ENCODE peak calls at places on chromosomes 1 and 21, in six cellular contexts. One of them, this sample, is unnamed.

GRCh38 chr21:34983680-34984086 is 65.4 kb downstream of the RUNX1 start:
- DNase-seq in transverse colon: no peak
- DNase-seq in astrocyte of the cerebellum: no peak
- DNase-seq in A549: no peak
- DNase-seq in AG04450: no peak
- DNase-seq in Peyer's patch: no peak
- DNase-seq in this sample: no peak

GRCh38 chr1:169711469-169712308 is at the start of gene SELL:
- DNase-seq in transverse colon: peak
- DNase-seq in astrocyte of the cerebellum: peak
- DNase-seq in A549: peak
- DNase-seq in AG04450: peak
- DNase-seq in Peyer's patch: no peak
- DNase-seq in this sample: peak

GRCh38 chr1:37017737-37018136 is 16.6 kb downstream of the GRIK3 start:
- DNase-seq in transverse colon: no peak
- DNase-seq in astrocyte of the cerebellum: no peak
- DNase-seq in A549: no peak
- DNase-seq in AG04450: no peak
- DNase-seq in Peyer's patch: no peak
- DNase-seq in this sample: no peak

GRCh38 chr1:50471967-50472366 is 48.7 kb upstream of the DMRTA2 start:
- DNase-seq in transverse colon: no peak
- DNase-seq in astrocyte of the cerebellum: no peak
- DNase-seq in A549: no peak
- DNase-seq in AG04450: no peak
- DNase-seq in Peyer's patch: no peak
- DNase-seq in this sample: no peak

GRCh38 chr1:28267633-28268032 is 8.3 kb downstream of the SESN2 start:
- DNase-seq in transverse colon: no peak
- DNase-seq in astrocyte of the cerebellum: no peak
- DNase-seq in A549: no peak
- DNase-seq in AG04450: no peak
- DNase-seq in Peyer's patch: no peak
- DNase-seq in this sample: no peak

GRCh38 chr1:172287207-172287606 is 133.3 kb upstream of the C1orf105 start:
- DNase-seq in transverse colon: peak
- DNase-seq in astrocyte of the cerebellum: peak
- DNase-seq in A549: no peak
- DNase-seq in AG04450: no peak
- DNase-seq in Peyer's patch: no peak
- DNase-seq in this sample: peak

GRCh38 chr1:32413507-32414185 is 19.4 kb upstream of the BSDC1 start:
- DNase-seq in transverse colon: peak
- DNase-seq in astrocyte of the cerebellum: no peak
- DNase-seq in A549: peak
- DNase-seq in AG04450: no peak
- DNase-seq in Peyer's patch: peak
- DNase-seq in this sample: peak

GRCh38 chr1:217275617-217276398 is 355.1 kb downstream of the GPATCH2 start:
- DNase-seq in transverse colon: no peak
- DNase-seq in astrocyte of the cerebellum: peak
- DNase-seq in A549: peak
- DNase-seq in AG04450: peak
- DNase-seq in Peyer's patch: no peak
- DNase-seq in this sample: no peak

GRCh38 chr1:44237721-44238457 is 24.6 kb downstream of the DMAP1 start:
- DNase-seq in transverse colon: peak
- DNase-seq in astrocyte of the cerebellum: no peak
- DNase-seq in A549: no peak
- DNase-seq in AG04450: no peak
- DNase-seq in Peyer's patch: peak
- DNase-seq in this sample: no peak

GRCh38 chr1:228219245-228219961 is 11.6 kb downstream of the OBSCN start:
- DNase-seq in transverse colon: no peak
- DNase-seq in astrocyte of the cerebellum: no peak
- DNase-seq in A549: no peak
- DNase-seq in AG04450: no peak
- DNase-seq in Peyer's patch: no peak
- DNase-seq in this sample: no peak

GRCh38 chr1:215076312-215076711 is 6.2 kb upstream of the KCNK2 start:
- DNase-seq in transverse colon: no peak
- DNase-seq in astrocyte of the cerebellum: peak
- DNase-seq in A549: peak
- DNase-seq in AG04450: no peak
- DNase-seq in Peyer's patch: no peak
- DNase-seq in this sample: no peak

GRCh38 chr1:156652131-156652991 is 10.4 kb downstream of the BCAN start:
- DNase-seq in transverse colon: no peak
- DNase-seq in astrocyte of the cerebellum: no peak
- DNase-seq in A549: no peak
- DNase-seq in AG04450: no peak
- DNase-seq in Peyer's patch: no peak
- DNase-seq in this sample: no peak

GRCh38 chr1:231519166-231519565 is 9.3 kb upstream of the TSNAX start:
- DNase-seq in transverse colon: no peak
- DNase-seq in astrocyte of the cerebellum: no peak
- DNase-seq in A549: no peak
- DNase-seq in AG04450: no peak
- DNase-seq in Peyer's patch: no peak
- DNase-seq in this sample: no peak

GRCh38 chr21:15520811-15521643 is 208.8 kb upstream of the USP25 start:
- DNase-seq in transverse colon: no peak
- DNase-seq in astrocyte of the cerebellum: no peak
- DNase-seq in A549: no peak
- DNase-seq in AG04450: no peak
- DNase-seq in Peyer's patch: no peak
- DNase-seq in this sample: no peak

GRCh38 chr1:88800382-88801051 is 90.8 kb downstream of the GTF2B start:
- DNase-seq in transverse colon: no peak
- DNase-seq in astrocyte of the cerebellum: peak
- DNase-seq in A549: peak
- DNase-seq in AG04450: no peak
- DNase-seq in Peyer's patch: no peak
- DNase-seq in this sample: no peak

GRCh38 chr1:62728963-62729362 is 40.8 kb upstream of the DOCK7 start:
- DNase-seq in transverse colon: no peak
- DNase-seq in astrocyte of the cerebellum: no peak
- DNase-seq in A549: no peak
- DNase-seq in AG04450: no peak
- DNase-seq in Peyer's patch: no peak
- DNase-seq in this sample: no peak

GRCh38 chr1:5485436-5485835 is 506.8 kb downstream of the NPHP4 start:
- DNase-seq in transverse colon: no peak
- DNase-seq in astrocyte of the cerebellum: no peak
- DNase-seq in A549: no peak
- DNase-seq in AG04450: no peak
- DNase-seq in Peyer's patch: no peak
- DNase-seq in this sample: no peak

GRCh38 chr1:76759950-76760349 is 107.3 kb upstream of the ST6GALNAC5 start:
- DNase-seq in transverse colon: no peak
- DNase-seq in astrocyte of the cerebellum: no peak
- DNase-seq in A549: no peak
- DNase-seq in AG04450: no peak
- DNase-seq in Peyer's patch: no peak
- DNase-seq in this sample: no peak

GRCh38 chr1:196897158-196897828 is 9.4 kb downstream of the CFHR4 start:
- DNase-seq in transverse colon: no peak
- DNase-seq in astrocyte of the cerebellum: no peak
- DNase-seq in A549: no peak
- DNase-seq in AG04450: no peak
- DNase-seq in Peyer's patch: no peak
- DNase-seq in this sample: no peak

GRCh38 chr1:169193191-169193850 is 86.8 kb downstream of the ATP1B1 start:
- DNase-seq in transverse colon: no peak
- DNase-seq in astrocyte of the cerebellum: no peak
- DNase-seq in A549: peak
- DNase-seq in AG04450: no peak
- DNase-seq in Peyer's patch: no peak
- DNase-seq in this sample: no peak

GRCh38 chr1:91791691-91792392 is 94.1 kb downstream of the TGFBR3 start:
- DNase-seq in transverse colon: no peak
- DNase-seq in astrocyte of the cerebellum: no peak
- DNase-seq in A549: no peak
- DNase-seq in AG04450: no peak
- DNase-seq in Peyer's patch: no peak
- DNase-seq in this sample: no peak

GRCh38 chr1:205928256-205928655 is 15.0 kb downstream of the SLC26A9 start:
- DNase-seq in transverse colon: no peak
- DNase-seq in astrocyte of the cerebellum: no peak
- DNase-seq in A549: no peak
- DNase-seq in AG04450: no peak
- DNase-seq in Peyer's patch: no peak
- DNase-seq in this sample: no peak

GRCh38 chr1:155177918-155178281 is 4.3 kb downstream of the TRIM46 start:
- DNase-seq in transverse colon: no peak
- DNase-seq in astrocyte of the cerebellum: no peak
- DNase-seq in A549: no peak
- DNase-seq in AG04450: no peak
- DNase-seq in Peyer's patch: peak
- DNase-seq in this sample: no peak

GRCh38 chr1:110787328-110788071 is 85.4 kb upstream of the CD53 start:
- DNase-seq in transverse colon: peak
- DNase-seq in astrocyte of the cerebellum: no peak
- DNase-seq in A549: no peak
- DNase-seq in AG04450: no peak
- DNase-seq in Peyer's patch: no peak
- DNase-seq in this sample: no peak

GRCh38 chr1:49318218-49318617 is 541.5 kb upstream of the BEND5 start:
- DNase-seq in transverse colon: no peak
- DNase-seq in astrocyte of the cerebellum: no peak
- DNase-seq in A549: no peak
- DNase-seq in AG04450: no peak
- DNase-seq in Peyer's patch: no peak
- DNase-seq in this sample: no peak
- TF ChIP-seq CTCF in transverse colon: no peak
- TF ChIP-seq CTCF in astrocyte of the cerebellum: no peak
- TF ChIP-seq CTCF in A549: no peak
- TF ChIP-seq CTCF in AG04450: no peak
- TF ChIP-seq CTCF in Peyer's patch: no peak
- TF ChIP-seq CTCF in this sample: no peak

GRCh38 chr1:114034561-114035303 is 55.5 kb downstream of the OLFML3 start:
- DNase-seq in transverse colon: no peak
- DNase-seq in astrocyte of the cerebellum: no peak
- DNase-seq in A549: no peak
- DNase-seq in AG04450: no peak
- DNase-seq in Peyer's patch: no peak
- DNase-seq in this sample: no peak

GRCh38 chr1:114033961-114034360 is 54.7 kb downstream of the OLFML3 start:
- DNase-seq in transverse colon: no peak
- DNase-seq in astrocyte of the cerebellum: no peak
- DNase-seq in A549: no peak
- DNase-seq in AG04450: no peak
- DNase-seq in Peyer's patch: no peak
- DNase-seq in this sample: no peak

GRCh38 chr1:114032271-114033218 is 53.3 kb downstream of the OLFML3 start:
- DNase-seq in transverse colon: no peak
- DNase-seq in astrocyte of the cerebellum: no peak
- DNase-seq in A549: peak
- DNase-seq in AG04450: peak
- DNase-seq in Peyer's patch: no peak
- DNase-seq in this sample: no peak

GRCh38 chr1:114035304-114035700 is 56.0 kb downstream of the OLFML3 start:
- DNase-seq in transverse colon: no peak
- DNase-seq in astrocyte of the cerebellum: no peak
- DNase-seq in A549: no peak
- DNase-seq in AG04450: no peak
- DNase-seq in Peyer's patch: no peak
- DNase-seq in this sample: no peak

GRCh38 chr1:114033219-114033706 is 54.0 kb downstream of the OLFML3 start:
- DNase-seq in transverse colon: no peak
- DNase-seq in astrocyte of the cerebellum: no peak
- DNase-seq in A549: peak
- DNase-seq in AG04450: no peak
- DNase-seq in Peyer's patch: no peak
- DNase-seq in this sample: no peak
- TF ChIP-seq CTCF in transverse colon: peak
- TF ChIP-seq CTCF in astrocyte of the cerebellum: peak
- TF ChIP-seq CTCF in A549: peak
- TF ChIP-seq CTCF in AG04450: peak
- TF ChIP-seq CTCF in Peyer's patch: peak
- TF ChIP-seq CTCF in this sample: peak

GRCh38 chr1:58432813-58433668 is 113.5 kb downstream of the OMA1 start:
- DNase-seq in transverse colon: no peak
- DNase-seq in astrocyte of the cerebellum: peak
- DNase-seq in A549: no peak
- DNase-seq in AG04450: peak
- DNase-seq in Peyer's patch: no peak
- DNase-seq in this sample: peak
- TF ChIP-seq CTCF in transverse colon: no peak
- TF ChIP-seq CTCF in astrocyte of the cerebellum: peak
- TF ChIP-seq CTCF in A549: no peak
- TF ChIP-seq CTCF in AG04450: peak
- TF ChIP-seq CTCF in Peyer's patch: no peak
- TF ChIP-seq CTCF in this sample: peak

DNA sequence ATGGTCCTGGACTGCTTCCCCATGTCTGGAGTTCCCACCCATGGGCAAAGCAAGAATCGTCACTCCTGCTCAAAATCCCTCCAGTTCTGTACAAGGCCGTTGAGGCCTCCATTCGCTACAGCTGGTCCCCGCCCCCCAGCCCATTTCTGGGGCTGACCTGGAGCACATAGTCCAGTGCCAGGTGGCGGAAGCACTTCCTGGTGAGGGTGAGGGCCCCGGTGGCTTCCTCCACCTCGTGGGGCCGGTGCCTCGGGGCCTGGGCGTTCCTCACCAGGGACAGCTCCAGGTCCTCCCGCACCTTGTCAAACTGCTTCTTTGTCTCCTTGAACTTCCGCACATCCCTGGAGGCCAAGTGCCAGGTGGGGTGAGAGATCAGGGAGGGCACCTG is 7.4 kb downstream of the ACAP3 start:
- DNase-seq in transverse colon: no peak
- DNase-seq in astrocyte of the cerebellum: no peak
- DNase-seq in A549: no peak
- DNase-seq in AG04450: no peak
- DNase-seq in Peyer's patch: no peak
- DNase-seq in this sample: no peak
- TF ChIP-seq CTCF in transverse colon: no peak
- TF ChIP-seq CTCF in astrocyte of the cerebellum: no peak
- TF ChIP-seq CTCF in A549: no peak
- TF ChIP-seq CTCF in AG04450: no peak
- TF ChIP-seq CTCF in Peyer's patch: no peak
- TF ChIP-seq CTCF in this sample: no peak

GRCh38 chr1:18217398-18218043 is 109.9 kb downstream of the IGSF21 start:
- DNase-seq in transverse colon: peak
- DNase-seq in astrocyte of the cerebellum: no peak
- DNase-seq in A549: peak
- DNase-seq in AG04450: no peak
- DNase-seq in Peyer's patch: no peak
- DNase-seq in this sample: no peak
- TF ChIP-seq CTCF in transverse colon: peak
- TF ChIP-seq CTCF in astrocyte of the cerebellum: peak
- TF ChIP-seq CTCF in A549: peak
- TF ChIP-seq CTCF in AG04450: peak
- TF ChIP-seq CTCF in Peyer's patch: peak
- TF ChIP-seq CTCF in this sample: no peak

This sample was measured in AG09319.